ENCODE peak calls at places on chromosomes 16 and 17, in five cellular contexts. S is gastrocnemius medialis, H is NCI-H1105 treated with DMSO at 0.1 percent for 48 hours, A is HTR-8/SVneo, E is T1000. R is an unnamed sample.

GRCh38 chr16:68658258-68658973 is 13.3 kb downstream of the CDH3 start:
- DNase-seq in H (no peak), S (no peak), E (peak; percentile 63), A (peak; percentile 91), R (no peak)

GRCh38 chr17:40909351-40909750 is 24.3 kb upstream of the KRT20 start:
- DNase-seq in H (peak; percentile 97), S (peak; percentile 67), E (peak; percentile 86), A (peak; percentile 93), R (no peak)

GRCh38 chr17:56912105-56912999 is 1.5 kb downstream of the TRIM25 start:
- DNase-seq in E (peak; percentile 10), H (no peak), S (peak; percentile 86), A (no peak), R (no peak)

GRCh38 chr17:78652913-78653312 is 75.7 kb upstream of the DNAH17 start:
- DNase-seq in S (no peak), E (no peak), H (no peak), A (no peak), R (no peak)

GRCh38 chr16:72969146-72969545 is 78.8 kb downstream of the ZFHX3 start:
- DNase-seq in H (no peak), E (no peak), A (no peak), S (no peak), R (no peak)

GRCh38 chr17:60141111-60142018 is 8.4 kb upstream of the CA4 start:
- DNase-seq in A (no peak), S (no peak), H (no peak), E (no peak), R (no peak)

GRCh38 chr17:80789356-80789902 is 202.2 kb upstream of the CHMP6 start:
- DNase-seq in H (no peak), S (peak; percentile 56), E (peak; percentile 58), A (peak; percentile 71), R (no peak)

GRCh38 chr17:39632153-39632941 is 4.6 kb upstream of the STARD3 start:
- DNase-seq in A (no peak), E (no peak), S (no peak), H (no peak), R (peak; percentile 86)

GRCh38 chr16:83508295-83508694 is 299.5 kb upstream of the HSBP1 start:
- DNase-seq in E (no peak), H (no peak), S (no peak), A (no peak), R (no peak)

GRCh38 chr17:82332669-82333278 is 792 bp downstream of the SECTM1 start:
- DNase-seq in H (no peak), S (no peak), E (peak; percentile 48), A (no peak), R (no peak)

GRCh38 chr17:73091770-73092517 is 544 bp downstream of the SLC39A11 start:
- DNase-seq in E (no peak), S (peak; percentile 18), H (peak; percentile 15), A (peak; percentile 68), R (no peak)

GRCh38 chr16:70463235-70463634 is 8.8 kb downstream of the FCSK start:
- DNase-seq in A (no peak), S (no peak), E (no peak), H (no peak), R (no peak)

GRCh38 chr16:89599451-89599858 is 14.0 kb upstream of the DPEP1 start:
- DNase-seq in S (no peak), A (no peak), H (no peak), E (no peak), R (no peak)

GRCh38 chr17:77011173-77012011 is 129.4 kb upstream of the SEC14L1 start:
- DNase-seq in S (no peak), E (peak; percentile 55), A (peak; percentile 50), H (peak; percentile 52), R (no peak)

GRCh38 chr17:27669136-27669535 is 38.1 kb downstream of the LGALS9 start:
- DNase-seq in A (no peak), H (no peak), S (no peak), E (no peak), R (no peak)

R was measured in nucleus accumbens.